ENCODE peak calls at places on chromosomes 2 and 18, in four cellular contexts. One of them, this sample, is unnamed.
A peak's percentile ranks its signal among the peaks of the same experiment; 100 is the strongest.

GRCh38 chr18:2686349-2686968 is 30.9 kb downstream of the SMCHD1 start:
- DNase-seq in stomach: no peak
- DNase-seq in HepG2: no peak
- DNase-seq in HCT116: no peak
- DNase-seq in this sample: no peak

GRCh38 chr2:26627350-26628105 is 13.6 kb downstream of the CIB4 start:
- DNase-seq in stomach: no peak
- DNase-seq in HepG2: no peak
- DNase-seq in HCT116: no peak
- DNase-seq in this sample: no peak

GRCh38 chr2:195304310-195304709 is 352.7 kb upstream of the SLC39A10 start:
- DNase-seq in stomach: no peak
- DNase-seq in HepG2: peak; percentile 35
- DNase-seq in HCT116: peak; percentile 19
- DNase-seq in this sample: no peak

GRCh38 chr2:65053199-65053598 is 3.0 kb upstream of the CEP68 start:
- DNase-seq in stomach: no peak
- DNase-seq in HepG2: no peak
- DNase-seq in HCT116: no peak
- DNase-seq in this sample: no peak

GRCh38 chr2:77800410-77800809 is 278.2 kb upstream of the LRRTM4 start:
- DNase-seq in stomach: no peak
- DNase-seq in HepG2: no peak
- DNase-seq in HCT116: no peak
- DNase-seq in this sample: no peak

GRCh38 chr2:54964271-54964670 is 86.0 kb downstream of the RTN4 start:
- DNase-seq in stomach: no peak
- DNase-seq in HepG2: no peak
- DNase-seq in HCT116: no peak
- DNase-seq in this sample: no peak

GRCh38 chr2:126220336-126220735 is 435.6 kb upstream of the GYPC start:
- DNase-seq in stomach: no peak
- DNase-seq in HepG2: no peak
- DNase-seq in HCT116: no peak
- DNase-seq in this sample: no peak

GRCh38 chr2:30127016-30127893 is 19.6 kb upstream of the YPEL5 start:
- DNase-seq in stomach: no peak
- DNase-seq in HepG2: no peak
- DNase-seq in HCT116: no peak
- DNase-seq in this sample: no peak

GRCh38 chr2:239329972-239330572 is 70.7 kb downstream of the HDAC4 start:
- DNase-seq in stomach: peak; percentile 58
- DNase-seq in HepG2: no peak
- DNase-seq in HCT116: no peak
- DNase-seq in this sample: no peak

GRCh38 chr2:144509001-144509545 is 10.8 kb downstream of the ZEB2 start:
- DNase-seq in stomach: no peak
- DNase-seq in HepG2: no peak
- DNase-seq in HCT116: no peak
- DNase-seq in this sample: no peak
- TF ChIP-seq POLR2AphosphoS5 in stomach: no peak
- TF ChIP-seq POLR2AphosphoS5 in HepG2: no peak
- TF ChIP-seq POLR2AphosphoS5 in HCT116: no peak
- TF ChIP-seq POLR2AphosphoS5 in this sample: no peak

DNA sequence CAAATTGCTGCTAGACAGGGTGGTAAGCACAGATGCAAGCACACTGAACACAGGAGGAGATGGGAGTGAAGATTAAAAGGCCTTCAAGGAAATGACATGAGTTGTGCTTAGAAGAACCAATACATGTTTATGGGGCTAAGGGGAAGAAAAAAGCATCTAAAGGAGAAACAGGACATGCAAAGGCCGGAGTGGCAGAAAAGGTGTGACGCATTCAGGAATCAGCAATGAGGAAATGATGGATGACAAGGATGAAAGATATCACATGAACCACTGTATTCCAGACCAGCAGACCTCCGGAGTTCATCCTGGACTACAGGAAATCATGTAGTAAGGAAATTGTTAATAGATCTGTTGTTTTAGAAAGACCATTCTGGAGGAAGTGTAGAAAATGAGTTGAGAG is 42.8 kb downstream of the PPP4R1 start:
- DNase-seq in stomach: no peak
- DNase-seq in HepG2: no peak
- DNase-seq in HCT116: no peak
- DNase-seq in this sample: no peak
- TF ChIP-seq POLR2AphosphoS5 in stomach: no peak
- TF ChIP-seq POLR2AphosphoS5 in HepG2: no peak
- TF ChIP-seq POLR2AphosphoS5 in HCT116: no peak
- TF ChIP-seq POLR2AphosphoS5 in this sample: no peak

DNA sequence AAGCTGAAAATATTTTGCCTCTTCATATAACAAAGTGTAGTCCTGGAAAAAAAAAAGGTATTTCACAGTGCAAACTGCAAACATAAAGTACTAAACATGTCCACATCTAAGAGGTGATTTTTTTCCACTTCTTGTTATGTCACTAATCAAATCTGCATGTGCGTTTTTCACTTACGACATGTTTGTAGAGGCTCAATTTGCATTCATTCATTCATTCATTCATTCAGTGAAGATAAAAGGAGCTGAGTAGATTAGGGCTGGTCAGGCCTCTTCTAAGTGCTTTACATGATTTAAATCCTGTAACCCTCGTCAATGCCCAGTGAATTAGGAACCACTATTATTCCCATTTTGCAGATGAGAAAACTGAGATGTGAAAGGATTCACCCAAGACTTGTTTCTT is 88.5 kb downstream of the KCTD1 start:
- DNase-seq in stomach: no peak
- DNase-seq in HepG2: no peak
- DNase-seq in HCT116: no peak
- DNase-seq in this sample: no peak
- TF ChIP-seq POLR2AphosphoS5 in stomach: no peak
- TF ChIP-seq POLR2AphosphoS5 in HepG2: no peak
- TF ChIP-seq POLR2AphosphoS5 in HCT116: no peak
- TF ChIP-seq POLR2AphosphoS5 in this sample: no peak

DNA sequence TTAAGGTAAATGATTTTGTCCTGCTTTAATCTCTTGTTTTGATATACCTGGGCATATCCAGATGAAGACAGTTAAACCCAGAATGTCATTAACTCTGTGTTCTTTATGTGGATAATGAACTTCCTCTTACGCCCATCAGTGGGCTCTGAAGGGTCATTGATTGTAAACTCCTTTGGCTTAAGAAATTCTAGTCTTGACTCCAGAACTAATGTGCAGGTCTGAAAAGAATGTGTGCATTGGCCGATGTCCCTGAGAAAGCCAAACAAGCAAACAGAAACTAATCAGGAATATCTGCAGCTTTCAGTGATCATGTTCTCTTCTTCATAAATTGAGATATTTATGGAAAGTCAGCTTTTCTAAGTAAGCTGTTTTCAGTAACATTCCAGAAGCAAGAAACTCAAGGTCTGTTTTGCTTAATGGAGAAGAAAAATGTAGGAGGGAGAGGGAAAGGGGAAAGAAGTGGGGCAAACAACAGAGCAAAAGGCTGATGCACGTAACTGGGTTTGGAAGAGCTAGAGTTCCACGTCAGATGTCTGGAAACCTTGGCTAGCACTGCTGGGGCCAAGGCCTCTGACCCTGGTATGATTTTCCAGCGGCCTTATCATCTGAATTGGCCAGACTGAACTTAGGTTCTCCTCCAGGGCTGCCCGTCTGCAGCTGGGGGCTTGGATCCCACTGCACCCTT is 61.3 kb upstream of the FHL2 start:
- DNase-seq in stomach: no peak
- DNase-seq in HepG2: no peak
- DNase-seq in HCT116: no peak
- DNase-seq in this sample: no peak
- TF ChIP-seq POLR2AphosphoS5 in stomach: no peak
- TF ChIP-seq POLR2AphosphoS5 in HepG2: no peak
- TF ChIP-seq POLR2AphosphoS5 in HCT116: no peak
- TF ChIP-seq POLR2AphosphoS5 in this sample: no peak

GRCh38 chr2:75432761-75433361 is 127.9 kb downstream of the EVA1A start:
- DNase-seq in stomach: no peak
- DNase-seq in HepG2: no peak
- DNase-seq in HCT116: no peak
- DNase-seq in this sample: no peak
- TF ChIP-seq POLR2AphosphoS5 in stomach: no peak
- TF ChIP-seq POLR2AphosphoS5 in HepG2: no peak
- TF ChIP-seq POLR2AphosphoS5 in HCT116: no peak
- TF ChIP-seq POLR2AphosphoS5 in this sample: no peak

DNA sequence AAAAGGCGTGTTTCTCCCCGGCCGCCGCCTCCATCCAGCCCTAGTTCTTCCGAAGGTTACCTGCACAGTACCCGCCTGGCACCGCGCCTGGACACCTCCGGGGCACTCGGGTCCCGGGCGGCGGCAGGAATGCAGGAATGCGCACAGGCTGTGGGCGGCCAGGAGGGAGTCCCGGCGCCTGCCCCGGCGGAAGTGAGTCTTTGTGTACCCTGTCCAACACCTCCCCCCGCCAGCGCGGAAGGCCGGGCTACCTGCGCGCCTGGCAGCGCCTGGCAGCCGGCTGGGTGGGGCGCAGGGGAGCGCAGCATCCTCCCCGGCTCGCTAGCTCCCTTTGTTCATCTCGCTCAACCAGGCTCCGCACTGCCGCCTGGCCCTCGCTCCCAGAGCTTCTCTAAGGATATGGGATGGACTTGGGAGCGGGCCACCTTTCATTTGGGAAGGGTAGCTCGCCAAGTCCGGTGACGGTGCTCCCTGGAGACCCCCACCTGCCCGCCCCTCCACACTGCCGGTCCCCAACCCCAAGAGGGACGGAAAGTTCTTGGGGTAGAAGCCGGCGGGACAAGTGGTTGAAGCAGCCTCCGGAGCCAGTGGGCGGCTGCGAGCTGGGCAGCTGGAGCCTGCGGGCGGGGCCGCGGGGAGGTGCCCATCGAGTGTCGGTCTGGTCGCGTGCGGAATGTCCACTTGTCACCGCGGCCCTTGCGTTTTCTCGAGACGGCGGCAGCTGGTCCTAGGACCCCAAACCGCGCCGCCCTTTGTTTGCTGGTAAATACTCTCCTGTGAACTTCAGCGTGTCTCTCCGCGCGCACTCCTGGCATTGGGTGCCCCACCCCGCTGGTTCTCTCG is 1.2 kb upstream of the ST6GAL2 start:
- DNase-seq in stomach: peak; percentile 68
- DNase-seq in HepG2: no peak
- DNase-seq in HCT116: no peak
- DNase-seq in this sample: no peak
- TF ChIP-seq POLR2AphosphoS5 in stomach: no peak
- TF ChIP-seq POLR2AphosphoS5 in HepG2: no peak
- TF ChIP-seq POLR2AphosphoS5 in HCT116: no peak
- TF ChIP-seq POLR2AphosphoS5 in this sample: no peak

GRCh38 chr2:42568431-42569115 is at the start of gene MTA3:
- DNase-seq in stomach: peak; percentile 71
- DNase-seq in HepG2: peak; percentile 27
- DNase-seq in HCT116: no peak
- DNase-seq in this sample: no peak
- TF ChIP-seq POLR2AphosphoS5 in stomach: no peak
- TF ChIP-seq POLR2AphosphoS5 in HepG2: no peak
- TF ChIP-seq POLR2AphosphoS5 in HCT116: no peak
- TF ChIP-seq POLR2AphosphoS5 in this sample: no peak

DNA sequence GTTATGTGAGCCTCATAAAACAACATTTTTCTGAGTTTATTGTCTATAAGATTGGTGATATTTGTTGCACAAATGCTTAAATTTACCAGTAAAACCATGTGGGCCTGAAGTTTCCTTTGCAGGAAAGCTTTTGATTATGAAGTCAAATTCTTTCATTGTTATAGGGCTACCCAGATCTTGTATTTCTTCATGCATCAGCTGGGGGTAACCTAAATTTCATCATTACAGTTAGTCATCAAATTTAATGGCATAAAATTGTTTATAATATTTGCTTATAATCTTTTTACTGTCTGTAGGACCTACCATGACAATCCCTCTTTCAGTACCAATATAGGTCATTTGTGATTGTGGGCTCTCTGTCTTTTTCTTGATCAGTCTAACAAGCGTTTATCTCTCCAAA is 47.8 kb downstream of the SMAD2 start:
- DNase-seq in stomach: no peak
- DNase-seq in HepG2: no peak
- DNase-seq in HCT116: no peak
- DNase-seq in this sample: no peak
- TF ChIP-seq POLR2AphosphoS5 in stomach: no peak
- TF ChIP-seq POLR2AphosphoS5 in HepG2: no peak
- TF ChIP-seq POLR2AphosphoS5 in HCT116: no peak
- TF ChIP-seq POLR2AphosphoS5 in this sample: no peak